ENCODE peak calls at places on chromosomes 5 and 9, in five cellular contexts. D is endothelial cell, C is tibial nerve, I is neural progenitor cell, B is IMR-90. O is an unnamed sample.

GRCh38 chr5:102670224-102670836 is 84.8 kb upstream of the PAM start:
- DNase-seq in D (peak), C (no peak), B (no peak), I (peak), O (no peak)

GRCh38 chr5:176438959-176439757 is 9.0 kb upstream of the FAF2 start:
- DNase-seq in D (no peak), I (no peak), B (peak), C (no peak), O (no peak)

GRCh38 chr5:149405550-149406202 is 26.6 kb upstream of the IL17B start:
- DNase-seq in D (no peak), I (no peak), B (no peak), C (no peak), O (no peak)

GRCh38 chr9:111959468-111959941 is 62.9 kb downstream of the UGCG start:
- DNase-seq in B (peak), I (no peak), D (no peak), C (no peak), O (no peak)

GRCh38 chr9:132769895-132770774 is 99.9 kb downstream of the GTF3C4 start:
- DNase-seq in D (peak), I (peak), C (peak), B (peak), O (peak)

GRCh38 chr5:172523146-172523745 is 68.9 kb upstream of the SH3PXD2B start:
- DNase-seq in D (no peak), C (no peak), B (no peak), I (no peak), O (no peak)

GRCh38 chr9:135021393-135021789 is 66.1 kb upstream of the OLFM1 start:
- DNase-seq in I (no peak), D (no peak), C (no peak), B (no peak), O (no peak)

GRCh38 chr5:139140631-139141071 is 57.5 kb downstream of the SIL1 start:
- DNase-seq in C (no peak), B (peak), D (no peak), I (no peak), O (no peak)

GRCh38 chr5:76983468-76983867 is 30.6 kb downstream of the CRHBP start:
- DNase-seq in D (no peak), C (no peak), I (no peak), B (no peak), O (no peak)

GRCh38 chr5:123151227-123151951 is 62.3 kb downstream of the PRDM6 start:
- DNase-seq in I (no peak), D (no peak), C (no peak), B (no peak), O (no peak)

GRCh38 chr5:168827636-168828035 is 248.5 kb upstream of the PANK3 start:
- DNase-seq in B (no peak), D (no peak), I (peak), C (no peak), O (no peak)

GRCh38 chr5:37875051-37875787 is 35.4 kb upstream of the GDNF start:
- DNase-seq in C (no peak), I (no peak), B (peak), D (no peak), O (no peak)

GRCh38 chr5:172003750-172004149 is 2.7 kb downstream of the FBXW11 start:
- DNase-seq in B (no peak), I (no peak), D (no peak), C (no peak), O (no peak)

GRCh38 chr9:77523891-77524290 is 124.2 kb downstream of the GNA14 start:
- DNase-seq in B (no peak), C (no peak), D (no peak), I (no peak), O (no peak)

DNA sequence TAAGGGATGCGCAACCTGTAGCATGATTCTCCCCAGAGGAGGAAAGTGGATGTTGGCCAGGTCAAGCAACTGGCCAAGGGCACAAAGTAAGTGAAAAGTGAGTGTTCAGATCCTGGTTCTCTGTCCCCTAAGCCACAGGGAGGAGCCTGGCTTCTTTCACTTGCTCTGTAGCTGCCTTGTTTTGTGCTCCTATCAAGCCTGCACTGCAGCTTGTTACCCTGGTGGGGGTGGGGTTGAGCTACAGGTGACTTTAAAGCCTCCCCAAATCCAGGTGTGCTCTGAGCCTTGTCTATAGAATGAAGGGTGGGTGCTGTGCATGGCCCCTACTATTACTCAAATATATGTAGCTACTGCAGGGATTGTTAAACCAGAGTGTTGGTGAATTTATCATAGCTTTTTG is 32.9 kb downstream of the RALGPS1 start:
- DNase-seq in D (no peak), B (no peak), C (no peak), I (peak), O (no peak)
- TF ChIP-seq CTCF in D (no peak), B (no peak), C (no peak), I (peak), O (no peak)

GRCh38 chr9:126615791-126616447 is 2.2 kb downstream of the LMX1B start:
- DNase-seq in I (peak), B (no peak), C (no peak), D (no peak), O (peak)
- TF ChIP-seq CTCF in I (peak), B (no peak), C (no peak), D (no peak), O (no peak)

GRCh38 chr9:34492051-34492450 is 30.7 kb downstream of the ENHO start:
- DNase-seq in D (no peak), B (no peak), I (no peak), C (no peak), O (no peak)
- TF ChIP-seq CTCF in D (no peak), B (no peak), I (no peak), C (no peak), O (peak)

GRCh38 chr5:44935262-44935661 is 126.5 kb downstream of the MRPS30 start:
- DNase-seq in B (no peak), C (no peak), I (peak), D (peak), O (no peak)
- TF ChIP-seq CTCF in B (no peak), C (no peak), I (peak), D (no peak), O (peak)

DNA sequence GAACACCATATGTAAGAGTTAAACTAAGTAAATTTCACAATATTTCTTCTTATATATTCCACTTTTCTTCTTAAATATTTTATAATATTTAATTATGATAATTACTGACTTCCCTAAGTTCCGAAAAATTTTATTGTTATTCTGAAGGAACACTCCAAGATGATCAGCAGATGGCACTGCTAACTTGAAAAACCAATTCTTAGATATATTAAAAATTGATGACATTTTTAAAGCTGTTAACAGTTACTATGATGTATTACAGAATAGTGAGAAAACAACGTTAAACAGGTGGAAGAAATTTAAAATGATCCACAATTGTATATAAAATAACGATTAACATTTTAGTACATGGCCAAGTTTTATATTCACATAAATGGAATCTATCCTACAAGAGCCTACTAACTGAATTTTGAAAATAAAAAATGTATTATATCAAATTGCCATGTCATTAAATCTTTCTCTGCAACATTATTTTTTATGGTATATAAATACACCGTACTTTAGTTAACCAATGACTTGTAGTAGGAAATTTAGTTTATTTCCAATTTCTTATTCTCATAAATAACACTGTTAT is 30.1 kb upstream of the MUSK start:
- DNase-seq in C (no peak), B (peak), D (no peak), I (no peak), O (no peak)
- TF ChIP-seq CTCF in C (peak), B (peak), D (no peak), I (peak), O (peak)

GRCh38 chr9:92954886-92955285 is 7.6 kb downstream of the FGD3 start:
- DNase-seq in B (no peak), D (no peak), C (no peak), I (no peak), O (no peak)
- TF ChIP-seq CTCF in B (no peak), D (no peak), C (no peak), I (no peak), O (no peak)

GRCh38 chr5:136149891-136150290 is 17.2 kb downstream of the SMAD5 start:
- DNase-seq in B (no peak), C (no peak), D (no peak), I (no peak), O (no peak)
- TF ChIP-seq CTCF in B (no peak), C (no peak), D (no peak), I (no peak), O (no peak)

GRCh38 chr5:59569608-59570334 is 323.8 kb downstream of the PDE4D start:
- DNase-seq in D (no peak), B (no peak), C (no peak), I (peak), O (no peak)
- TF ChIP-seq CTCF in D (no peak), B (no peak), C (no peak), I (peak), O (no peak)

GRCh38 chr9:92808726-92809451 is 44.3 kb upstream of the BICD2 start:
- DNase-seq in C (no peak), D (peak), I (peak), B (peak), O (peak)
- TF ChIP-seq CTCF in C (peak), D (no peak), I (peak), B (peak), O (peak)

GRCh38 chr5:4862500-4862899 is 277.6 kb upstream of the ADAMTS16 start:
- DNase-seq in I (peak), D (no peak), C (no peak), B (peak), O (no peak)
- TF ChIP-seq CTCF in I (peak), D (peak), C (peak), B (peak), O (peak)